ENCODE peak calls at places on chromosomes 16 and 17, in ten cellular contexts. O is GM13976; Q is GM12864; S is activated CD4-positive, alpha-beta T cell treated with anti-CD3 and anti-CD28 coated beads, Interleukin-2, amount 50 U/mL, for 1 hour; A is dorsolateral prefrontal cortex; V is posterior vena cava; J is left cardiac atrium; P is omental fat pad; Y is HS-5; I is cardiac fibroblast. B is an unnamed sample.

GRCh38 chr17:41773731-41774193 is 12.7 kb downstream of the JUP start:
- DNase-seq in O (no peak), Q (no peak), S (no peak), A (no peak), V (no peak), J (no peak), P (no peak), Y (no peak), I (no peak), B (no peak)

GRCh38 chr17:181213-182163 is at the start of gene DOC2B:
- DNase-seq in O (no peak), Q (no peak), S (no peak), A (no peak), V (no peak), J (peak), P (no peak), Y (no peak), I (peak), B (no peak)

GRCh38 chr16:84281077-84281476 is 13.6 kb upstream of the WFDC1 start:
- DNase-seq in O (peak), Q (peak), S (no peak), A (no peak), V (no peak), J (no peak), P (no peak), Y (no peak), I (peak), B (no peak)

GRCh38 chr16:4393243-4393606 is 21.6 kb downstream of the VASN start:
- DNase-seq in O (no peak), Q (no peak), S (no peak), A (no peak), V (no peak), J (peak), P (no peak), Y (no peak), I (no peak), B (no peak)

GRCh38 chr17:77723071-77723908 is 235.2 kb upstream of the TNRC6C start:
- DNase-seq in O (no peak), Q (no peak), S (no peak), A (no peak), V (peak), J (no peak), P (no peak), Y (no peak), I (no peak), B (no peak)

GRCh38 chr16:66742409-66742808 is 9.0 kb downstream of the DYNC1LI2 start:
- DNase-seq in O (no peak), Q (no peak), S (no peak), A (no peak), V (no peak), J (no peak), P (no peak), Y (no peak), I (peak), B (no peak)

GRCh38 chr16:82788919-82789318 is 162.2 kb downstream of the CDH13 start:
- DNase-seq in O (no peak), Q (no peak), S (no peak), A (no peak), V (no peak), J (no peak), P (no peak), Y (no peak), I (no peak), B (no peak)

GRCh38 chr16:14302031-14302398 is 230.9 kb downstream of the MRTFB start:
- DNase-seq in O (peak), Q (no peak), S (no peak), A (no peak), V (peak), J (peak), P (no peak), Y (no peak), I (peak), B (no peak)

GRCh38 chr17:4908301-4908700 is 5.4 kb upstream of the CHRNE start:
- DNase-seq in O (no peak), Q (no peak), S (no peak), A (no peak), V (no peak), J (no peak), P (no peak), Y (no peak), I (peak), B (no peak)

GRCh38 chr16:48522041-48522440 is 87.9 kb downstream of the N4BP1 start:
- DNase-seq in O (no peak), Q (no peak), S (no peak), A (no peak), V (peak), J (no peak), P (no peak), Y (no peak), I (no peak), B (no peak)

GRCh38 chr17:8466466-8466865 is 30.8 kb downstream of the NDEL1 start:
- DNase-seq in O (no peak), Q (no peak), S (no peak), A (no peak), V (no peak), J (no peak), P (no peak), Y (no peak), I (peak), B (no peak)

GRCh38 chr16:81795193-81795592 is 16.1 kb downstream of the PLCG2 start:
- DNase-seq in O (no peak), Q (no peak), S (no peak), A (no peak), V (no peak), J (no peak), P (no peak), Y (no peak), I (no peak), B (no peak)

GRCh38 chr17:66406701-66407644 is 104.6 kb downstream of the PRKCA start:
- DNase-seq in O (no peak), Q (no peak), S (peak), A (no peak), V (no peak), J (no peak), P (no peak), Y (no peak), I (no peak), B (no peak)